ENCODE peak calls at places on chromosomes 12 and 14, in six cellular contexts. One of them, this sample, is unnamed.

GRCh38 chr12:58176296-58176869 is 235.0 kb downstream of the ATP23 start:
- DNase-seq in HepG2: peak
- DNase-seq in endothelial cell of umbilical vein: peak
- DNase-seq in A549: peak
- DNase-seq in GM12878: no peak
- DNase-seq in K562: peak
- DNase-seq in this sample: peak

GRCh38 chr12:22266101-22266500 is 68.4 kb downstream of the ST8SIA1 start:
- DNase-seq in HepG2: no peak
- DNase-seq in endothelial cell of umbilical vein: no peak
- DNase-seq in A549: no peak
- DNase-seq in GM12878: no peak
- DNase-seq in K562: no peak
- DNase-seq in this sample: no peak

GRCh38 chr12:98653866-98654493 is 8.9 kb downstream of the APAF1 start:
- DNase-seq in HepG2: peak
- DNase-seq in endothelial cell of umbilical vein: peak
- DNase-seq in A549: peak
- DNase-seq in GM12878: no peak
- DNase-seq in K562: peak
- DNase-seq in this sample: peak

GRCh38 chr14:70188608-70189540 is at the start of gene SLC8A3:
- DNase-seq in HepG2: no peak
- DNase-seq in endothelial cell of umbilical vein: peak
- DNase-seq in A549: peak
- DNase-seq in GM12878: no peak
- DNase-seq in K562: no peak
- DNase-seq in this sample: no peak

GRCh38 chr12:71665109-71665476 is 992 bp downstream of the THAP2 start:
- DNase-seq in HepG2: peak
- DNase-seq in endothelial cell of umbilical vein: no peak
- DNase-seq in A549: no peak
- DNase-seq in GM12878: no peak
- DNase-seq in K562: no peak
- DNase-seq in this sample: no peak

GRCh38 chr12:17304503-17305347 is 698.8 kb upstream of the LMO3 start:
- DNase-seq in HepG2: no peak
- DNase-seq in endothelial cell of umbilical vein: no peak
- DNase-seq in A549: peak
- DNase-seq in GM12878: no peak
- DNase-seq in K562: no peak
- DNase-seq in this sample: peak

GRCh38 chr12:132275110-132275531 is 54.3 kb downstream of the GALNT9 start:
- DNase-seq in HepG2: peak
- DNase-seq in endothelial cell of umbilical vein: peak
- DNase-seq in A549: peak
- DNase-seq in GM12878: no peak
- DNase-seq in K562: peak
- DNase-seq in this sample: peak

GRCh38 chr14:94337274-94337673 is 14.1 kb upstream of the SERPINA6 start:
- DNase-seq in HepG2: no peak
- DNase-seq in endothelial cell of umbilical vein: no peak
- DNase-seq in A549: no peak
- DNase-seq in GM12878: no peak
- DNase-seq in K562: no peak
- DNase-seq in this sample: peak

GRCh38 chr14:103122578-103123127 is 608 bp upstream of the TNFAIP2 start:
- DNase-seq in HepG2: no peak
- DNase-seq in endothelial cell of umbilical vein: peak
- DNase-seq in A549: peak
- DNase-seq in GM12878: no peak
- DNase-seq in K562: no peak
- DNase-seq in this sample: peak

GRCh38 chr14:76089575-76089974 is 62.1 kb upstream of the GPATCH2L start:
- DNase-seq in HepG2: no peak
- DNase-seq in endothelial cell of umbilical vein: no peak
- DNase-seq in A549: no peak
- DNase-seq in GM12878: no peak
- DNase-seq in K562: no peak
- DNase-seq in this sample: no peak

GRCh38 chr12:89160716-89161123 is 191.6 kb downstream of the DUSP6 start:
- DNase-seq in HepG2: no peak
- DNase-seq in endothelial cell of umbilical vein: peak
- DNase-seq in A549: peak
- DNase-seq in GM12878: no peak
- DNase-seq in K562: no peak
- DNase-seq in this sample: peak

GRCh38 chr14:23154876-23155587 is 28.4 kb downstream of the SLC7A8 start:
- DNase-seq in HepG2: no peak
- DNase-seq in endothelial cell of umbilical vein: peak
- DNase-seq in A549: peak
- DNase-seq in GM12878: no peak
- DNase-seq in K562: peak
- DNase-seq in this sample: no peak

GRCh38 chr12:51188359-51189051 is 15.6 kb upstream of the TFCP2 start:
- DNase-seq in HepG2: no peak
- DNase-seq in endothelial cell of umbilical vein: no peak
- DNase-seq in A549: no peak
- DNase-seq in GM12878: peak
- DNase-seq in K562: no peak
- DNase-seq in this sample: no peak

GRCh38 chr14:28676481-28676880 is 90.1 kb upstream of the FOXG1 start:
- DNase-seq in HepG2: no peak
- DNase-seq in endothelial cell of umbilical vein: peak
- DNase-seq in A549: peak
- DNase-seq in GM12878: no peak
- DNase-seq in K562: no peak
- DNase-seq in this sample: peak

GRCh38 chr12:116434155-116435065 is 124.8 kb upstream of the MAP1LC3B2 start:
- DNase-seq in HepG2: no peak
- DNase-seq in endothelial cell of umbilical vein: peak
- DNase-seq in A549: peak
- DNase-seq in GM12878: no peak
- DNase-seq in K562: peak
- DNase-seq in this sample: peak

GRCh38 chr12:62435337-62436163 is 31.1 kb upstream of the MON2 start:
- DNase-seq in HepG2: peak
- DNase-seq in endothelial cell of umbilical vein: peak
- DNase-seq in A549: peak
- DNase-seq in GM12878: no peak
- DNase-seq in K562: no peak
- DNase-seq in this sample: peak

GRCh38 chr12:70214972-70215617 is 28.1 kb upstream of the CNOT2 start:
- DNase-seq in HepG2: no peak
- DNase-seq in endothelial cell of umbilical vein: no peak
- DNase-seq in A549: no peak
- DNase-seq in GM12878: no peak
- DNase-seq in K562: no peak
- DNase-seq in this sample: no peak
- TF ChIP-seq MYC in HepG2: no peak
- TF ChIP-seq MYC in endothelial cell of umbilical vein: no peak
- TF ChIP-seq MYC in A549: no peak
- TF ChIP-seq MYC in GM12878: no peak
- TF ChIP-seq MYC in K562: no peak
- TF ChIP-seq MYC in this sample: no peak

GRCh38 chr14:52551696-52552062 is 626 bp downstream of the TXNDC16 start:
- DNase-seq in HepG2: peak
- DNase-seq in endothelial cell of umbilical vein: peak
- DNase-seq in A549: peak
- DNase-seq in GM12878: no peak
- DNase-seq in K562: no peak
- DNase-seq in this sample: peak
- TF ChIP-seq MAX in HepG2: no peak
- TF ChIP-seq MAX in endothelial cell of umbilical vein: no peak
- TF ChIP-seq MAX in A549: no peak
- TF ChIP-seq MAX in GM12878: no peak
- TF ChIP-seq MAX in K562: no peak
- TF ChIP-seq MAX in this sample: no peak

GRCh38 chr12:100591979-100592378 is 18.5 kb downstream of the GAS2L3 start:
- DNase-seq in HepG2: peak
- DNase-seq in endothelial cell of umbilical vein: no peak
- DNase-seq in A549: no peak
- DNase-seq in GM12878: no peak
- DNase-seq in K562: no peak
- DNase-seq in this sample: no peak
- TF ChIP-seq MYC in HepG2: no peak
- TF ChIP-seq MYC in endothelial cell of umbilical vein: no peak
- TF ChIP-seq MYC in A549: no peak
- TF ChIP-seq MYC in GM12878: no peak
- TF ChIP-seq MYC in K562: no peak
- TF ChIP-seq MYC in this sample: no peak

GRCh38 chr12:59388694-59389093 is 207.1 kb upstream of the SLC16A7 start:
- DNase-seq in HepG2: no peak
- DNase-seq in endothelial cell of umbilical vein: no peak
- DNase-seq in A549: no peak
- DNase-seq in GM12878: no peak
- DNase-seq in K562: no peak
- DNase-seq in this sample: no peak

GRCh38 chr12:59388176-59388575 is 207.7 kb upstream of the SLC16A7 start:
- DNase-seq in HepG2: no peak
- DNase-seq in endothelial cell of umbilical vein: no peak
- DNase-seq in A549: no peak
- DNase-seq in GM12878: no peak
- DNase-seq in K562: no peak
- DNase-seq in this sample: no peak

GRCh38 chr12:59381106-59381505 is 214.7 kb upstream of the SLC16A7 start:
- DNase-seq in HepG2: no peak
- DNase-seq in endothelial cell of umbilical vein: no peak
- DNase-seq in A549: no peak
- DNase-seq in GM12878: no peak
- DNase-seq in K562: no peak
- DNase-seq in this sample: no peak

GRCh38 chr12:59383426-59383822 is 212.4 kb upstream of the SLC16A7 start:
- DNase-seq in HepG2: no peak
- DNase-seq in endothelial cell of umbilical vein: no peak
- DNase-seq in A549: no peak
- DNase-seq in GM12878: no peak
- DNase-seq in K562: no peak
- DNase-seq in this sample: no peak

DNA sequence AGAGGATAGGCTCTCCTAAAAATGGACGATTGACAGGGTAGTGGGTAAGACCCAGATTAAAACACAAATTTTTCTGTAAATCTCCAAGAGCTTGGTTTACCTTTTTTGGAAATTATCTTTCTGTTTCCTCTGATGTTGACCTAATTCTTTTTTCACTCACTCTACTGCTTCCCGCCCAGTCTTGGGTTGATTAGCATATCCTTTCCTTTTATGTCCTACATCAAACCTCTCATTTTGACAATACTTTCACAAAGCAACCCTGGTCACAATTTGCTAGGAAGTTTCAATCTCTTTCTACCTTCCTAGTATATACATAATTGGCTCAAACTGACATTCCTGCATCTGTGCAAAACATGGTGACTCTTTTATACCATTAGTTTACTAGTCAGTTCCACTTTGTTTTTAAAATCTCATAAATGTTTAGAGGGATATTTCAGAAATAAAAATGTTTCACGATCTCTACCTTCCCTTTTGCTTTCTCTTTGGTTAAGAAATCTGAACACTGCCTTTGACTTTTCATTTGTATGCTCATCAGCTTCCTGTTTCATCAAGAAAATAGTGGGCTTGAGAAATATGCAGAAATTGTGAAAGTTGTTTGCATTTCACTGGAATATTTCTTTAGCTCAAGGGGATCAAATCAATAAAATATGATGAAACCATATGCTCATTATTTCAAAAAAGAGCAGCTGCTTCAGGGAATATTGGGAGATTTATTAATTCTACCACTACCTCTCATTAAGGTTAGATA is 213.0 kb upstream of the SLC16A7 start:
- DNase-seq in HepG2: no peak
- DNase-seq in endothelial cell of umbilical vein: no peak
- DNase-seq in A549: no peak
- DNase-seq in GM12878: no peak
- DNase-seq in K562: no peak
- DNase-seq in this sample: no peak
- TF ChIP-seq MAX in HepG2: no peak
- TF ChIP-seq MAX in endothelial cell of umbilical vein: no peak
- TF ChIP-seq MAX in A549: no peak
- TF ChIP-seq MAX in GM12878: no peak
- TF ChIP-seq MAX in K562: no peak
- TF ChIP-seq MAX in this sample: no peak

GRCh38 chr12:53343978-53344377 is 7.8 kb upstream of the SP7 start:
- DNase-seq in HepG2: no peak
- DNase-seq in endothelial cell of umbilical vein: no peak
- DNase-seq in A549: no peak
- DNase-seq in GM12878: no peak
- DNase-seq in K562: no peak
- DNase-seq in this sample: no peak

GRCh38 chr12:53344487-53344823 is 8.3 kb upstream of the SP7 start:
- DNase-seq in HepG2: no peak
- DNase-seq in endothelial cell of umbilical vein: no peak
- DNase-seq in A549: no peak
- DNase-seq in GM12878: no peak
- DNase-seq in K562: no peak
- DNase-seq in this sample: no peak

GRCh38 chr12:53344824-53345485 is 8.8 kb upstream of the SP7 start:
- DNase-seq in HepG2: peak
- DNase-seq in endothelial cell of umbilical vein: peak
- DNase-seq in A549: peak
- DNase-seq in GM12878: no peak
- DNase-seq in K562: peak
- DNase-seq in this sample: peak

GRCh38 chr12:53343449-53343848 is 7.3 kb upstream of the SP7 start:
- DNase-seq in HepG2: no peak
- DNase-seq in endothelial cell of umbilical vein: no peak
- DNase-seq in A549: no peak
- DNase-seq in GM12878: no peak
- DNase-seq in K562: no peak
- DNase-seq in this sample: no peak

DNA sequence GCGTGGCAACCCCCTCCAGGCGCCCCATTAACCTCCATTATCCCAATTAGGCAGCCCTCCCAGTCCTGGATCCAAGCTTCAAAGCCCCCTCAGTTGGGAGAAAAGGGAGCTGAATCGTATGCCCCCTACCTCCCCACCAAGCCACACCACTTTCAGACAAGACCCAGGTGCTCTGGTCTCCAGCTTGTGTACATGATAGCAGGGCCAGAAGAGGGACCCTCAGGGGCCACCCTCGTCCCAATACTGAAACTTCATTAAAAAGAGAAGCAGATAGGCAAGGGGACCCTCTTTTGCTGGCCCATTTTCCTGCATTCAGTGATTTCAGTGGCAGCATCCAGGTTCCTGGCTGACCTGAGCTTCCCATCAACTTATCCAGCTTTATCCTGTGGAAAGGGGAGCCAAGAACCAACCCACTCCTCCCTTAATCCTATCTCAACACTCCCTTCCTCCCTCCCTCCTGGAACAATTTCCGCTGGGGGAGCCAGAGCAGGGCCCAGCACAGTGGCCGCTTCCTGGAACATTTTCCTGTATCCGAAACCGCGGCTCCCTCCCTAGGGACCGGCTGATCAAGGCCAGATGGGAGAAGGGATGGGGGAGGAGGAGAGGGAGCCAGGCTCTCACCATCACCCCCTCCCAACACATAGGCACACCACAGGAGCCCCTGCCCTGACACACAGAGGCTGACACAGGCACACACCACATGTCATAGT is 9.5 kb upstream of the SP7 start:
- DNase-seq in HepG2: no peak
- DNase-seq in endothelial cell of umbilical vein: peak
- DNase-seq in A549: no peak
- DNase-seq in GM12878: no peak
- DNase-seq in K562: no peak
- DNase-seq in this sample: no peak
- TF ChIP-seq MYC in HepG2: no peak
- TF ChIP-seq MYC in endothelial cell of umbilical vein: no peak
- TF ChIP-seq MYC in A549: no peak
- TF ChIP-seq MYC in GM12878: no peak
- TF ChIP-seq MYC in K562: no peak
- TF ChIP-seq MYC in this sample: no peak

This sample was measured in NB4.